ENCODE peak calls at places on chromosomes 6 and 20, in four cellular contexts. One of them, this sample, is unnamed.

GRCh38 chr6:145042559-145042958 is 692.8 kb downstream of the EPM2A start:
- DNase-seq in iPS DF 19.7: peak
- DNase-seq in G401: no peak
- DNase-seq in cerebellar cortex: no peak
- DNase-seq in this sample: no peak

GRCh38 chr6:111573892-111574800 is 31.5 kb downstream of the TRAF3IP2 start:
- DNase-seq in iPS DF 19.7: no peak
- DNase-seq in G401: peak
- DNase-seq in cerebellar cortex: no peak
- DNase-seq in this sample: peak

GRCh38 chr6:36820700-36821580 is 18.3 kb downstream of the CPNE5 start:
- DNase-seq in cerebellar cortex: no peak
- DNase-seq in iPS DF 19.7: no peak
- DNase-seq in G401: no peak
- DNase-seq in this sample: no peak

GRCh38 chr6:3247255-3248146 is 11.2 kb upstream of the PSMG4 start:
- DNase-seq in G401: peak
- DNase-seq in cerebellar cortex: peak
- DNase-seq in iPS DF 19.7: no peak
- DNase-seq in this sample: peak

GRCh38 chr6:154548130-154548830 is 37.8 kb upstream of the CNKSR3 start:
- DNase-seq in iPS DF 19.7: no peak
- DNase-seq in G401: peak
- DNase-seq in cerebellar cortex: peak
- DNase-seq in this sample: no peak

GRCh38 chr20:45771182-45771759 is 20.4 kb downstream of the WFDC3 start:
- DNase-seq in iPS DF 19.7: peak
- DNase-seq in cerebellar cortex: peak
- DNase-seq in G401: peak
- DNase-seq in this sample: peak

GRCh38 chr6:72649032-72649984 is 27.4 kb downstream of the KCNQ5 start:
- DNase-seq in iPS DF 19.7: no peak
- DNase-seq in cerebellar cortex: no peak
- DNase-seq in G401: no peak
- DNase-seq in this sample: no peak

GRCh38 chr20:23225407-23226060 is 125.1 kb upstream of the NXT1 start:
- DNase-seq in iPS DF 19.7: no peak
- DNase-seq in G401: no peak
- DNase-seq in cerebellar cortex: no peak
- DNase-seq in this sample: no peak

GRCh38 chr20:44171775-44172571 is 15.0 kb downstream of the JPH2 start:
- DNase-seq in cerebellar cortex: no peak
- DNase-seq in iPS DF 19.7: no peak
- DNase-seq in G401: no peak
- DNase-seq in this sample: no peak

GRCh38 chr6:139386404-139386803 is 12.0 kb upstream of the CITED2 start:
- DNase-seq in cerebellar cortex: no peak
- DNase-seq in iPS DF 19.7: no peak
- DNase-seq in G401: no peak
- DNase-seq in this sample: no peak

GRCh38 chr6:166485651-166486535 is 100.6 kb downstream of the RAMACL start:
- DNase-seq in G401: no peak
- DNase-seq in iPS DF 19.7: no peak
- DNase-seq in cerebellar cortex: no peak
- DNase-seq in this sample: no peak

GRCh38 chr20:24981282-24981681 is 11.3 kb downstream of the APMAP start:
- DNase-seq in G401: no peak
- DNase-seq in cerebellar cortex: no peak
- DNase-seq in iPS DF 19.7: no peak
- DNase-seq in this sample: peak

GRCh38 chr6:15994814-15995459 is 133.9 kb upstream of the MYLIP start:
- DNase-seq in G401: no peak
- DNase-seq in cerebellar cortex: no peak
- DNase-seq in iPS DF 19.7: no peak
- DNase-seq in this sample: no peak

GRCh38 chr6:100803264-100803663 is 77.9 kb downstream of the ASCC3 start:
- DNase-seq in G401: peak
- DNase-seq in iPS DF 19.7: no peak
- DNase-seq in cerebellar cortex: peak
- DNase-seq in this sample: no peak

GRCh38 chr6:109008537-109008950 is 86.1 kb downstream of the SESN1 start:
- DNase-seq in G401: peak
- DNase-seq in cerebellar cortex: peak
- DNase-seq in iPS DF 19.7: no peak
- DNase-seq in this sample: no peak

GRCh38 chr6:163711071-163711470 is 296.6 kb downstream of the QKI start:
- DNase-seq in G401: no peak
- DNase-seq in cerebellar cortex: no peak
- DNase-seq in iPS DF 19.7: no peak
- DNase-seq in this sample: no peak

GRCh38 chr6:153503810-153504209 is 372.7 kb upstream of the RGS17 start:
- DNase-seq in iPS DF 19.7: peak
- DNase-seq in cerebellar cortex: peak
- DNase-seq in G401: no peak
- DNase-seq in this sample: no peak

GRCh38 chr20:47982574-47983360 is 197.5 kb upstream of the SULF2 start:
- DNase-seq in iPS DF 19.7: no peak
- DNase-seq in G401: no peak
- DNase-seq in cerebellar cortex: no peak
- DNase-seq in this sample: no peak

GRCh38 chr6:7391244-7391643 is 1.6 kb downstream of the RIOK1 start:
- DNase-seq in G401: no peak
- DNase-seq in cerebellar cortex: no peak
- DNase-seq in iPS DF 19.7: no peak
- DNase-seq in this sample: no peak

GRCh38 chr6:144216668-144217218 is 66.4 kb downstream of the STX11 start:
- DNase-seq in iPS DF 19.7: no peak
- DNase-seq in cerebellar cortex: no peak
- DNase-seq in G401: no peak
- DNase-seq in this sample: no peak

GRCh38 chr6:52993461-52993860 is 1.6 kb downstream of the GSTA4 start:
- DNase-seq in cerebellar cortex: peak
- DNase-seq in iPS DF 19.7: no peak
- DNase-seq in G401: peak
- DNase-seq in this sample: no peak

GRCh38 chr20:11496382-11496781 is 421.3 kb upstream of the BTBD3 start:
- DNase-seq in iPS DF 19.7: no peak
- DNase-seq in G401: no peak
- DNase-seq in cerebellar cortex: no peak
- DNase-seq in this sample: no peak

GRCh38 chr6:57261896-57262295 is 39.8 kb upstream of the RAB23 start:
- DNase-seq in cerebellar cortex: peak
- DNase-seq in iPS DF 19.7: no peak
- DNase-seq in G401: peak
- DNase-seq in this sample: no peak

GRCh38 chr6:155530219-155530834 is 74.7 kb upstream of the NOX3 start:
- DNase-seq in cerebellar cortex: peak
- DNase-seq in iPS DF 19.7: no peak
- DNase-seq in G401: peak
- DNase-seq in this sample: no peak

GRCh38 chr20:17023811-17024210 is 203.0 kb upstream of the PCSK2 start:
- DNase-seq in iPS DF 19.7: peak
- DNase-seq in cerebellar cortex: no peak
- DNase-seq in G401: no peak
- DNase-seq in this sample: peak

GRCh38 chr6:145963216-145964068 is 716 bp downstream of the SHPRH start:
- DNase-seq in iPS DF 19.7: no peak
- DNase-seq in cerebellar cortex: peak
- DNase-seq in G401: peak
- DNase-seq in this sample: peak

GRCh38 chr6:23137596-23137995 is 568.2 kb downstream of the HDGFL1 start:
- DNase-seq in iPS DF 19.7: no peak
- DNase-seq in G401: no peak
- DNase-seq in cerebellar cortex: no peak
- DNase-seq in this sample: no peak

GRCh38 chr20:23434521-23435313 is 4.8 kb upstream of the CSTL1 start:
- DNase-seq in cerebellar cortex: peak
- DNase-seq in iPS DF 19.7: no peak
- DNase-seq in G401: peak
- DNase-seq in this sample: peak

GRCh38 chr6:151239603-151240035 is at the start of gene AKAP12:
- DNase-seq in G401: peak
- DNase-seq in iPS DF 19.7: no peak
- DNase-seq in cerebellar cortex: peak
- DNase-seq in this sample: no peak

GRCh38 chr20:21360686-21361085 is 36.6 kb downstream of the NKX2-4 start:
- DNase-seq in iPS DF 19.7: no peak
- DNase-seq in cerebellar cortex: no peak
- DNase-seq in G401: no peak
- DNase-seq in this sample: no peak

GRCh38 chr6:96394727-96395126 is 126.9 kb upstream of the UFL1 start:
- DNase-seq in iPS DF 19.7: no peak
- DNase-seq in cerebellar cortex: peak
- DNase-seq in G401: peak
- DNase-seq in this sample: no peak

GRCh38 chr20:58852559-58853271 is at the start of gene GNAS:
- DNase-seq in G401: peak
- DNase-seq in iPS DF 19.7: peak
- DNase-seq in cerebellar cortex: no peak
- DNase-seq in this sample: no peak

GRCh38 chr6:160950507-160950906 is 41.1 kb upstream of the MAP3K4 start:
- DNase-seq in iPS DF 19.7: no peak
- DNase-seq in cerebellar cortex: no peak
- DNase-seq in G401: no peak
- DNase-seq in this sample: peak

GRCh38 chr6:84811351-84811750 is 47.0 kb upstream of the TBX18 start:
- DNase-seq in G401: no peak
- DNase-seq in cerebellar cortex: no peak
- DNase-seq in iPS DF 19.7: no peak
- DNase-seq in this sample: no peak

GRCh38 chr20:53708129-53708968 is 114.7 kb upstream of the ZNF217 start:
- DNase-seq in G401: no peak
- DNase-seq in iPS DF 19.7: no peak
- DNase-seq in cerebellar cortex: no peak
- DNase-seq in this sample: peak

GRCh38 chr6:169224185-169224695 is 29.4 kb downstream of the THBS2 start:
- DNase-seq in G401: no peak
- DNase-seq in iPS DF 19.7: no peak
- DNase-seq in cerebellar cortex: no peak
- DNase-seq in this sample: peak

GRCh38 chr20:12383770-12384304 is 466.1 kb downstream of the BTBD3 start:
- DNase-seq in iPS DF 19.7: no peak
- DNase-seq in G401: no peak
- DNase-seq in cerebellar cortex: no peak
- DNase-seq in this sample: no peak

GRCh38 chr6:30397697-30398096 is 52.7 kb downstream of the RPP21 start:
- DNase-seq in cerebellar cortex: no peak
- DNase-seq in G401: no peak
- DNase-seq in iPS DF 19.7: no peak
- DNase-seq in this sample: no peak

This sample was measured in SJSA1.